ENCODE peak calls at places on chromosomes 1 and 21, in four cellular contexts. E is choroid plexus epithelial cell; Z is effector memory CD4-positive, alpha-beta T cell; N is right cardiac atrium. D is an unnamed sample.

GRCh38 chr1:167871331-167871730 is 42.6 kb downstream of the ADCY10 start:
- DNase-seq in Z (no peak), N (no peak), E (peak), D (no peak)

GRCh38 chr1:7526196-7526866 is 244.8 kb upstream of the VAMP3 start:
- DNase-seq in N (no peak), Z (no peak), E (no peak), D (no peak)

GRCh38 chr1:245694476-245695195 is 539.9 kb downstream of the KIF26B start:
- DNase-seq in Z (no peak), E (no peak), N (no peak), D (no peak)

GRCh38 chr1:91647061-91647460 is 146.4 kb downstream of the CDC7 start:
- DNase-seq in Z (no peak), N (no peak), E (no peak), D (peak)

GRCh38 chr1:89959719-89960118 is 35.2 kb upstream of the ZNF326 start:
- DNase-seq in Z (no peak), N (no peak), E (no peak), D (no peak)

GRCh38 chr1:220093361-220094015 is 444 bp upstream of the IARS2 start:
- DNase-seq in N (no peak), Z (no peak), E (peak), D (no peak)

GRCh38 chr1:86753700-86754099 is 49.3 kb downstream of the SH3GLB1 start:
- DNase-seq in Z (no peak), N (no peak), E (peak), D (peak)

GRCh38 chr21:34129039-34129891 is 55.9 kb downstream of the MRPS6 start:
- DNase-seq in Z (peak), E (peak), N (peak), D (peak)

GRCh38 chr1:32806910-32807523 is 10.1 kb downstream of the YARS1 start:
- DNase-seq in E (peak), Z (no peak), N (no peak), D (no peak)

GRCh38 chr1:70093250-70093975 is 112.0 kb downstream of the LRRC40 start:
- DNase-seq in Z (no peak), E (no peak), N (no peak), D (no peak)

GRCh38 chr1:205576011-205576410 is 55.8 kb downstream of the ELK4 start:
- DNase-seq in N (no peak), Z (no peak), E (no peak), D (no peak)

GRCh38 chr1:23590058-23590783 is 30.9 kb upstream of the ID3 start:
- DNase-seq in Z (no peak), E (no peak), N (no peak), D (no peak)

GRCh38 chr1:4369335-4369734 is 285.1 kb upstream of the AJAP1 start:
- DNase-seq in E (no peak), N (no peak), Z (no peak), D (no peak)

GRCh38 chr1:47906009-47906432 is 91.2 kb downstream of the TRABD2B start:
- DNase-seq in E (peak), N (no peak), Z (no peak), D (no peak)

GRCh38 chr1:240611619-240612490 is at the start of gene GREM2:
- DNase-seq in E (peak), N (peak), Z (peak), D (peak)

GRCh38 chr1:169484107-169484506 is 1.6 kb downstream of the SLC19A2 start:
- DNase-seq in Z (no peak), E (no peak), N (no peak), D (no peak)

GRCh38 chr1:162856260-162856659 is 4.7 kb downstream of the CCDC190 start:
- DNase-seq in E (peak), Z (no peak), N (no peak), D (no peak)

GRCh38 chr1:71170925-71171324 is 90.1 kb upstream of the ZRANB2 start:
- DNase-seq in E (no peak), N (no peak), Z (no peak), D (no peak)

GRCh38 chr1:100440075-100440809 is 87.9 kb downstream of the CDC14A start:
- DNase-seq in N (no peak), Z (peak), E (no peak), D (peak)

GRCh38 chr21:46320331-46320801 is 3.3 kb downstream of the C21orf58 start:
- DNase-seq in E (no peak), Z (no peak), N (no peak), D (no peak)

GRCh38 chr1:53341521-53341895 is 13.6 kb upstream of the LRP8 start:
- DNase-seq in E (no peak), N (no peak), Z (no peak), D (no peak)

GRCh38 chr1:7896994-7897393 is 43.6 kb downstream of the TNFRSF9 start:
- DNase-seq in E (no peak), Z (no peak), N (no peak), D (no peak)

GRCh38 chr21:31630062-31630711 is 29.3 kb upstream of the SOD1 start:
- DNase-seq in E (peak), N (no peak), Z (no peak), D (no peak)

GRCh38 chr1:223788746-223789415 is 56.9 kb downstream of the TP53BP2 start:
- DNase-seq in Z (no peak), E (no peak), N (no peak), D (no peak)

GRCh38 chr1:90945287-90945686 is 76.5 kb downstream of the ZNF644 start:
- DNase-seq in E (no peak), Z (no peak), N (no peak), D (no peak)

GRCh38 chr1:46199233-46199749 is 1.1 kb upstream of the POMGNT1 start:
- DNase-seq in E (no peak), N (no peak), Z (no peak), D (no peak)

GRCh38 chr1:224675589-224675988 is 59.5 kb downstream of the CNIH3 start:
- DNase-seq in E (no peak), Z (no peak), N (no peak), D (no peak)

GRCh38 chr1:94335950-94336349 is 82.2 kb upstream of the ABCD3 start:
- DNase-seq in E (peak), Z (no peak), N (peak), D (peak)

GRCh38 chr1:208781391-208782035 is 537.3 kb upstream of the PLXNA2 start:
- DNase-seq in N (no peak), Z (no peak), E (no peak), D (no peak)

GRCh38 chr1:109625176-109625575 is 5.5 kb downstream of the AMPD2 start:
- DNase-seq in Z (no peak), E (no peak), N (no peak), D (no peak)

GRCh38 chr1:20219991-20220390 is 33.7 kb upstream of the PLA2G2C start:
- DNase-seq in Z (no peak), E (no peak), N (no peak), D (no peak)

DNA sequence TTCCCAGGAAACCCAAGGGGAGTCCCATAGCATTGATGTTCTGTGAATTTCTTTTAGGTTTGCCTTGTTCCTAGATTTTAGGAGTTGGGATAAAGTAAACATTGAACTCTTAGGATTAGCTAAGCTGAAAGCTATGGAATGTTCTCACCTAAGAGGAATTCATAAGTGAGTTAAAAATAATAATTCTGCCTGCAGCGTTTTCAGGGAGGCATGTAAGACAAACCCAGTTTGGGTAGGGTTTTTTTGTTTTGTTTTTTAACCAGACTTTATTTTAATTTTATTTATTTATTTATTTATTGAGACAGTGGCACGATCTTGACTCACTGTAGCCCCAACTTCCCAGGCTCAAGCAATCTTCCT is 28.9 kb upstream of the CD101 start:
- DNase-seq in N (no peak), Z (no peak), E (no peak), D (no peak)
- H3K4me3 ChIP-seq in N (no peak), Z (no peak), E (no peak), D (no peak)

GRCh38 chr1:1438531-1439381 is 3.3 kb downstream of the VWA1 start:
- DNase-seq in E (no peak), Z (no peak), N (no peak), D (no peak)

GRCh38 chr1:1435911-1436633 is 582 bp downstream of the VWA1 start:
- DNase-seq in N (no peak), E (no peak), Z (no peak), D (no peak)

GRCh38 chr1:1436634-1437032 is 1.1 kb downstream of the VWA1 start:
- DNase-seq in Z (no peak), N (no peak), E (no peak), D (no peak)

GRCh38 chr1:1437904-1438376 is 2.5 kb downstream of the VWA1 start:
- DNase-seq in E (no peak), Z (no peak), N (no peak), D (no peak)

DNA sequence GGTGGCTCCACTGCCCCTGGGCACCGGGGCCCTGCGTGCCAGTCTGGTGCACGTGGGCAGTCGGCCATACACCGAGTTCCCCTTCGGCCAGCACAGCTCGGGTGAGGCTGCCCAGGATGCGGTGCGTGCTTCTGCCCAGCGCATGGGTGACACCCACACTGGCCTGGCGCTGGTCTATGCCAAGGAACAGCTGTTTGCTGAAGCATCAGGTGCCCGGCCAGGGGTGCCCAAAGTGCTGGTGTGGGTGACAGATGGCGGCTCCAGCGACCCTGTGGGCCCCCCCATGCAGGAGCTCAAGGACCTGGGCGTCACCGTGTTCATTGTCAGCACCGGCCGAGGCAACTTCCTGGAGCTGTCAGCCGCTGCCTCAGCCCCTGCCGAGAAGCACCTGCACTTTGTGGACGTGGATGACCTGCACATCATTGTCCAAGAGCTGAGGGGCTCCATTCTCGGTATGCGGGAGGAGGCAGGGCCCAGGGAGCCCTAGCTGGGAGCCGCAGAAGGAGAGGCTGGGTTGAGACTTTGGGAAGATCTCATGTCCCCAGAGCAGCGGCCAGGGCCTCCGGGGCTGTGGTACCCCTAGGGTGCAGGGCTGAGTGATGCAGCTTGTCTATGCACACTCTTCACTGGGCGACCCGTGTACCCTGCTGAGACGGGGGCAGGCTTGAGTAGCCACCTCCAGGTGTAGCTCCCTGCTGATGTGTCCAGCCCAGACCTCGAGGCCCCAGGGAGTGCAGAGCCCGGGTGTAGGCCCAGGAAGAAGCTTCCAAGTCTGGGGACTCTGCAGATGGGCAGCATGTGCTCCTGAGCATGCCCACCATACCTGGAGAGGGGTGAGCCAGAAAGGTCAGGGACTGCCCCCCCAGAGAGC is 1.8 kb downstream of the VWA1 start:
- DNase-seq in Z (no peak), N (no peak), E (no peak), D (no peak)
- H3K4me3 ChIP-seq in Z (no peak), N (no peak), E (no peak), D (no peak)

DNA sequence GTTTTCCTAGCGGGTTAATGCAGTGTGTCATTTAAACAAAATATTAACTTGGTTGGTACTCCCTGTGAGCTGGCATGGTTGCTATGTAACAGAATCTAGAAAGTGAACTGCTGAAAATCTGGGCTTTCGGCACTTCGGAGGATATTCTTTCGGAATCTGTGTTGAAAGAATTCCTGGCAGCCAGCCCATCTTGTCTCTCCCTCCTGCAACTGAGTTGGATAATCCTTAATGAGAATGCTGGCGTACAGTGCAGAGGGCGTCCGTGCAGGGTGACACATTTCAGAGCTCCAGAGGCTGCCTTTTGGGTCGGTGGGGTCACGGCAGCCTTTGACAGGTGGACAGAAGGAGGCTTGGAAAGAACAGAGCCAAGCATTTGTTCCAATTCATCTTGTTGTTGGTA is 3.6 kb downstream of the KAZN start:
- DNase-seq in Z (no peak), N (peak), E (peak), D (no peak)
- H3K4me3 ChIP-seq in Z (no peak), N (no peak), E (no peak), D (no peak)

DNA sequence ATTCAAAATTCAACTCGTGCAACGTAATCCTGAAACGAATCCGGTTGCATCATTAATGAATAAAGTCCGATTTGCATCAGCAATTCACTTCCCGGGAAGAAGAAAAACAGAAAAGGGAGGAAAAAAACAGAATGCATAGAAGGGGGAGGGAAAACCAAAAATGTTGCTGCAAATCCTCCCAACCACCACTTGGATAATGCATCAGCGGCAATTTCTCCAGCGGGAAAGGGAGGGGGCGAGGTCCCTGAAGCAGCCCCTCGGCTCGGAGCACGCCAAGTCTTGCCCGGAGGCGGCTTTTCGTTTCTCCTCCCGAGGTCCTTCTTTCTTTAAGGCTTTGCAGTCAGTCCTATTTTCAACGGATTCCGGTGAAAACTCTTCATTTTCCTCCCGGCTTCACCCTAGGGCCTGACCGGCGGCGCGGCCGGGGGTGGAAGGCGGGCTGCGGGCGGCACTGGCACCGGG is 720 bp downstream of the CDC42BPA start:
- DNase-seq in Z (no peak), N (peak), E (peak), D (no peak)
- H3K4me3 ChIP-seq in Z (peak), N (peak), E (peak), D (no peak)

D was measured in DND-41.